ENCODE peak calls at places on chromosome 6, in seven cellular contexts. Z is immature natural killer cell, K is cerebellum, J is HCT116, V is fibroblast of pulmonary artery, O is endodermal cell, Y is tibial nerve. H is an unnamed sample.

GRCh38 chr6:36095497-36096391 is 34.6 kb upstream of the MAPK13 start:
- DNase-seq in K (no peak), J (no peak), V (no peak), O (no peak), Z (no peak), Y (no peak), H (no peak)

GRCh38 chr6:86969573-86969972 is 32.2 kb downstream of the HTR1E start:
- DNase-seq in O (no peak), J (no peak), V (no peak), Y (no peak), K (no peak), Z (no peak), H (no peak)

GRCh38 chr6:33632603-33633039 is 11.5 kb downstream of the ITPR3 start:
- DNase-seq in Z (peak), J (peak), O (peak), K (no peak), V (peak), Y (peak), H (peak)

GRCh38 chr6:125444234-125444949 is 142.6 kb upstream of the HDDC2 start:
- DNase-seq in Y (peak), O (no peak), K (no peak), J (no peak), V (peak), Z (no peak), H (no peak)

GRCh38 chr6:158095031-158095430 is 73.0 kb downstream of the SERAC1 start:
- DNase-seq in O (no peak), V (no peak), Y (no peak), Z (no peak), K (no peak), J (no peak), H (no peak)

GRCh38 chr6:92577077-92577719 is 842.2 kb downstream of the EPHA7 start:
- DNase-seq in V (no peak), Z (no peak), K (no peak), J (no peak), Y (no peak), O (peak), H (no peak)

GRCh38 chr6:131460603-131460995 is 112.4 kb upstream of the ARG1 start:
- DNase-seq in V (no peak), J (no peak), Y (no peak), O (no peak), Z (no peak), K (no peak), H (no peak)

GRCh38 chr6:75374913-75375530 is 90.4 kb upstream of the TMEM30A start:
- DNase-seq in Y (no peak), O (peak), V (peak), J (no peak), Z (no peak), K (no peak), H (no peak)

GRCh38 chr6:128836761-128837160 is 46.2 kb upstream of the LAMA2 start:
- DNase-seq in Y (no peak), O (no peak), J (no peak), K (no peak), V (no peak), Z (no peak), H (no peak)

GRCh38 chr6:29813809-29814208 is 13.8 kb upstream of the HLA-G start:
- DNase-seq in V (no peak), Y (no peak), O (no peak), Z (no peak), J (peak), K (no peak), H (peak)

GRCh38 chr6:132320007-132320406 is 81.3 kb downstream of the MOXD1 start:
- DNase-seq in J (no peak), Z (no peak), K (no peak), O (no peak), V (peak), Y (no peak), H (peak)

GRCh38 chr6:26215200-26216014 is 128.2 kb downstream of the HFE start:
- DNase-seq in K (no peak), Z (peak), Y (no peak), V (peak), O (peak), J (no peak), H (no peak)

GRCh38 chr6:44192428-44193041 is 24.2 kb upstream of the MYMX start:
- DNase-seq in V (no peak), Y (no peak), Z (no peak), O (peak), K (no peak), J (no peak), H (no peak)

GRCh38 chr6:37454420-37455125 is 21.6 kb downstream of the CMTR1 start:
- DNase-seq in Y (no peak), O (no peak), V (no peak), J (no peak), Z (no peak), K (no peak), H (no peak)

GRCh38 chr6:138521800-138522199 is 22.5 kb upstream of the NHSL1 start:
- DNase-seq in V (no peak), Z (no peak), Y (no peak), K (no peak), J (no peak), O (no peak), H (no peak)

GRCh38 chr6:12440981-12441380 is 150.8 kb downstream of the EDN1 start:
- DNase-seq in Z (no peak), K (no peak), J (no peak), Y (no peak), V (peak), O (no peak), H (no peak)

GRCh38 chr6:43203718-43204095 is 21.7 kb downstream of the CUL9 start:
- DNase-seq in O (no peak), Z (no peak), V (no peak), J (no peak), Y (no peak), K (no peak), H (no peak)

GRCh38 chr6:144349690-144350132 is 64.6 kb downstream of the UTRN start:
- DNase-seq in Z (peak), V (peak), Y (no peak), O (no peak), J (peak), K (no peak), H (peak)

GRCh38 chr6:113694278-113695077 is 162.7 kb upstream of the MARCKS start:
- DNase-seq in O (no peak), Y (no peak), J (no peak), Z (no peak), V (no peak), K (no peak), H (no peak)

GRCh38 chr6:11700118-11700718 is 78.4 kb downstream of the ADTRP start:
- DNase-seq in Y (peak), O (no peak), V (peak), J (peak), Z (no peak), K (peak), H (peak)

GRCh38 chr6:72554203-72554564 is 67.7 kb upstream of the KCNQ5 start:
- DNase-seq in Y (no peak), O (no peak), Z (no peak), J (no peak), V (peak), K (no peak), H (no peak)

GRCh38 chr6:129890701-129891100 is 29.6 kb upstream of the TMEM244 start:
- DNase-seq in V (no peak), Y (no peak), Z (no peak), K (no peak), J (no peak), O (no peak), H (no peak)

GRCh38 chr6:50185006-50185405 is 135.3 kb upstream of the DEFB112 start:
- DNase-seq in Y (no peak), Z (no peak), O (peak), V (no peak), K (no peak), J (no peak), H (no peak)

GRCh38 chr6:133641111-133641510 is 247.8 kb upstream of the TCF21 start:
- DNase-seq in Y (no peak), K (no peak), J (no peak), Z (no peak), V (no peak), O (no peak), H (no peak)

GRCh38 chr6:73579389-73579788 is 58.6 kb upstream of the EEF1A1 start:
- DNase-seq in J (no peak), Y (no peak), V (no peak), K (no peak), O (peak), Z (no peak), H (no peak)

GRCh38 chr6:162727347-162728176 is at the start of the genes PACRG and PRKN:
- DNase-seq in O (peak), K (peak), Y (peak), Z (peak), V (peak), J (peak), H (peak)

GRCh38 chr6:103405321-103405720 is 1454.4 kb downstream of the HACE1 start:
- DNase-seq in Y (no peak), J (no peak), O (peak), Z (no peak), V (no peak), K (no peak), H (no peak)